ENCODE peak calls at places on chromosomes 5 and 9, in four cellular contexts. W is neural progenitor cell, K is EL, T is iPS-NIHi11. Z is an unnamed sample.

GRCh38 chr5:180803181-180804128 is 849 bp upstream of the MGAT1 start:
- DNase-seq in W (peak; percentile 72), K (peak; percentile 16), T (peak; percentile 47), Z (peak; percentile 61)

GRCh38 chr9:78676623-78677022 is 379.7 kb downstream of the PSAT1 start:
- DNase-seq in W (no peak), K (peak; percentile 82), T (no peak), Z (no peak)

GRCh38 chr5:72355706-72356299 is 35.6 kb downstream of the PTCD2 start:
- DNase-seq in W (peak; percentile 61), K (peak; percentile 52), T (peak; percentile 61), Z (peak; percentile 21)

GRCh38 chr5:9467199-9468069 is 78.4 kb downstream of the SEMA5A start:
- DNase-seq in W (no peak), K (no peak), T (no peak), Z (no peak)

GRCh38 chr5:91291628-91292569 is 91.2 kb downstream of the ARRDC3 start:
- DNase-seq in W (no peak), K (no peak), T (no peak), Z (no peak)

GRCh38 chr9:34328500-34328982 is 527 bp downstream of the KIF24 start:
- DNase-seq in W (peak; percentile 13), K (no peak), T (peak; percentile 26), Z (no peak)

GRCh38 chr5:142472306-142472951 is 147.6 kb upstream of the SPRY4 start:
- DNase-seq in W (no peak), K (peak; percentile 95), T (no peak), Z (no peak)

GRCh38 chr5:38719916-38720315 is 125.9 kb upstream of the OSMR start:
- DNase-seq in W (no peak), K (peak; percentile 85), T (no peak), Z (no peak)

GRCh38 chr9:125549465-125550215 is 157.4 kb downstream of the MAPKAP1 start:
- DNase-seq in W (no peak), K (no peak), T (no peak), Z (no peak)

GRCh38 chr5:32790411-32790951 is 79.4 kb downstream of the NPR3 start:
- DNase-seq in W (no peak), K (peak; percentile 82), T (no peak), Z (no peak)

GRCh38 chr9:111955048-111955447 is 58.4 kb downstream of the UGCG start:
- DNase-seq in W (no peak), K (no peak), T (no peak), Z (no peak)

GRCh38 chr9:17520264-17521058 is 58.4 kb upstream of the SH3GL2 start:
- DNase-seq in W (peak; percentile 31), K (no peak), T (peak; percentile 38), Z (no peak)

GRCh38 chr5:177496111-177497010 is 1.0 kb downstream of the PDLIM7 start:
- DNase-seq in W (peak; percentile 97), K (peak; percentile 95), T (peak; percentile 78), Z (peak; percentile 88)

GRCh38 chr5:43273552-43273951 is 39.7 kb downstream of the HMGCS1 start:
- DNase-seq in W (no peak), K (no peak), T (no peak), Z (no peak)

GRCh38 chr5:165328856-165329255 is 1823.4 kb downstream of the MAT2B start:
- DNase-seq in W (no peak), K (no peak), T (no peak), Z (no peak)

GRCh38 chr9:127149010-127149409 is 26.6 kb upstream of the ANGPTL2 start:
- DNase-seq in W (no peak), K (no peak), T (no peak), Z (no peak)

GRCh38 chr5:134226441-134227192 is 744 bp upstream of the PPP2CA start:
- DNase-seq in W (no peak), K (peak; percentile 18), T (no peak), Z (no peak)

GRCh38 chr9:122221223-122221811 is 7.4 kb downstream of the LHX6 start:
- DNase-seq in W (peak; percentile 64), K (no peak), T (peak; percentile 69), Z (peak; percentile 64)

GRCh38 chr5:90949469-90950358 is 391.1 kb downstream of the ADGRV1 start:
- DNase-seq in W (no peak), K (no peak), T (no peak), Z (no peak)

GRCh38 chr5:82346376-82347212 is 68.4 kb upstream of the RPS23 start:
- DNase-seq in W (no peak), K (no peak), T (no peak), Z (no peak)

Z was measured in WTC11.